ENCODE peak calls at places on chromosomes 7 and 10, in eight cellular contexts. D is ovary, P is transverse colon, B is GM12878, Z is A549, H is tibial nerve, E is H1, X is suprapubic skin. C is an unnamed sample.

GRCh38 chr7:43480581-43480980 is 102.3 kb upstream of the STK17A start:
- DNase-seq in D (no peak), P (no peak), Z (no peak), E (no peak), H (no peak), X (no peak), B (no peak), C (no peak)

GRCh38 chr10:80589726-80590373 is 52.1 kb downstream of the SH2D4B start:
- DNase-seq in D (no peak), P (no peak), B (peak; percentile 67), Z (no peak), E (no peak), X (peak; percentile 11), H (no peak), C (no peak)

GRCh38 chr7:133502498-133502897 is 249.6 kb downstream of the EXOC4 start:
- DNase-seq in E (no peak), P (no peak), H (no peak), X (no peak), B (no peak), D (no peak), Z (no peak), C (no peak)

GRCh38 chr7:3464900-3465622 is 164.0 kb downstream of the SDK1 start:
- DNase-seq in E (no peak), H (no peak), P (no peak), D (no peak), X (no peak), Z (no peak), B (no peak), C (no peak)

GRCh38 chr7:618539-619355 is 99.1 kb upstream of the PDGFA start:
- DNase-seq in B (no peak), Z (no peak), H (no peak), E (no peak), P (peak; percentile 72), X (no peak), D (no peak), C (peak; percentile 71)

GRCh38 chr7:115679976-115680375 is 350.6 kb downstream of the TFEC start:
- DNase-seq in E (no peak), Z (peak; percentile 59), H (no peak), X (no peak), P (peak; percentile 10), B (peak; percentile 5), D (no peak), C (no peak)

GRCh38 chr10:133325761-133326463 is 10.8 kb downstream of the CALY start:
- DNase-seq in B (no peak), X (no peak), H (no peak), P (no peak), E (peak; percentile 65), Z (no peak), D (no peak), C (no peak)

GRCh38 chr7:42144253-42145002 is 92.6 kb downstream of the GLI3 start:
- DNase-seq in Z (no peak), X (no peak), P (no peak), B (no peak), D (no peak), H (no peak), E (peak; percentile 33), C (no peak)

GRCh38 chr7:73827568-73828106 is 3.2 kb upstream of the CLDN4 start:
- DNase-seq in P (peak; percentile 91), Z (peak; percentile 69), X (no peak), D (no peak), E (peak; percentile 60), B (no peak), H (no peak), C (peak; percentile 89)

GRCh38 chr10:131553121-131553520 is 241.6 kb upstream of the TCERG1L start:
- DNase-seq in E (no peak), Z (no peak), D (no peak), B (no peak), H (no peak), X (no peak), P (no peak), C (no peak)

GRCh38 chr7:141737118-141737835 is 881 bp upstream of the SSBP1 start:
- DNase-seq in P (peak; percentile 44), X (no peak), Z (peak; percentile 33), D (no peak), H (no peak), B (no peak), E (no peak), C (peak; percentile 30)

GRCh38 chr7:111682576-111683372 is 120.5 kb upstream of the IMMP2L start:
- DNase-seq in P (no peak), D (no peak), X (no peak), B (no peak), H (no peak), Z (no peak), E (no peak), C (no peak)

GRCh38 chr7:129569811-129570215 is 41.7 kb upstream of the NRF1 start:
- DNase-seq in D (no peak), E (no peak), Z (peak; percentile 87), X (no peak), P (peak; percentile 55), B (no peak), H (no peak), C (peak; percentile 30)

GRCh38 chr10:46544989-46545791 is 11.3 kb downstream of the GPRIN2 start:
- DNase-seq in H (peak; percentile 10), Z (peak; percentile 86), D (peak; percentile 12), P (peak; percentile 18), X (peak; percentile 77), E (no peak), B (no peak), C (peak; percentile 26)

GRCh38 chr10:114937962-114938817 is at the start of gene TRUB1:
- DNase-seq in D (peak; percentile 95), X (peak; percentile 91), H (peak; percentile 86), Z (peak; percentile 96), P (peak; percentile 95), B (peak; percentile 76), E (peak; percentile 86), C (peak; percentile 95)

GRCh38 chr7:30309842-30310435 is 25.5 kb downstream of the ZNRF2 start:
- DNase-seq in Z (no peak), B (no peak), E (no peak), H (no peak), D (no peak), P (no peak), X (no peak), C (no peak)

GRCh38 chr7:19113855-19114590 is 3.4 kb downstream of the TWIST1 start:
- DNase-seq in B (no peak), P (no peak), H (no peak), E (no peak), Z (no peak), D (no peak), X (no peak), C (no peak)

GRCh38 chr7:106704000-106704840 is 43.3 kb upstream of the CCDC71L start:
- DNase-seq in X (no peak), H (no peak), P (no peak), Z (no peak), D (no peak), B (no peak), E (no peak), C (no peak)

GRCh38 chr7:93890464-93891068 is at the start of gene TFPI2:
- DNase-seq in B (no peak), Z (peak; percentile 94), X (no peak), P (peak; percentile 14), E (peak; percentile 74), H (no peak), D (peak; percentile 76), C (no peak)

GRCh38 chr10:89428873-89429272 is 14.5 kb downstream of the IFIT5 start:
- DNase-seq in P (no peak), X (no peak), E (no peak), B (no peak), H (no peak), D (no peak), Z (no peak), C (no peak)

GRCh38 chr10:89427629-89428028 is 13.3 kb downstream of the IFIT5 start:
- DNase-seq in B (no peak), Z (no peak), D (no peak), H (no peak), X (no peak), P (no peak), E (no peak), C (no peak)

GRCh38 chr10:89425000-89425399 is 10.6 kb downstream of the IFIT5 start:
- DNase-seq in X (no peak), Z (no peak), H (no peak), P (no peak), E (no peak), B (no peak), D (no peak), C (no peak)

GRCh38 chr10:89421018-89421476 is 6.7 kb downstream of the IFIT5 start:
- DNase-seq in Z (no peak), X (no peak), P (no peak), B (no peak), E (no peak), D (no peak), H (no peak), C (no peak)

GRCh38 chr10:89426230-89426868 is 12.0 kb downstream of the IFIT5 start:
- DNase-seq in P (no peak), D (peak; percentile 38), E (no peak), B (no peak), X (no peak), H (no peak), Z (peak; percentile 57), C (no peak)
- TF ChIP-seq EP300 in P (no peak), D (no peak), E (no peak), B (no peak), X (no peak), H (peak; percentile 26), Z (no peak), C (no peak)

DNA sequence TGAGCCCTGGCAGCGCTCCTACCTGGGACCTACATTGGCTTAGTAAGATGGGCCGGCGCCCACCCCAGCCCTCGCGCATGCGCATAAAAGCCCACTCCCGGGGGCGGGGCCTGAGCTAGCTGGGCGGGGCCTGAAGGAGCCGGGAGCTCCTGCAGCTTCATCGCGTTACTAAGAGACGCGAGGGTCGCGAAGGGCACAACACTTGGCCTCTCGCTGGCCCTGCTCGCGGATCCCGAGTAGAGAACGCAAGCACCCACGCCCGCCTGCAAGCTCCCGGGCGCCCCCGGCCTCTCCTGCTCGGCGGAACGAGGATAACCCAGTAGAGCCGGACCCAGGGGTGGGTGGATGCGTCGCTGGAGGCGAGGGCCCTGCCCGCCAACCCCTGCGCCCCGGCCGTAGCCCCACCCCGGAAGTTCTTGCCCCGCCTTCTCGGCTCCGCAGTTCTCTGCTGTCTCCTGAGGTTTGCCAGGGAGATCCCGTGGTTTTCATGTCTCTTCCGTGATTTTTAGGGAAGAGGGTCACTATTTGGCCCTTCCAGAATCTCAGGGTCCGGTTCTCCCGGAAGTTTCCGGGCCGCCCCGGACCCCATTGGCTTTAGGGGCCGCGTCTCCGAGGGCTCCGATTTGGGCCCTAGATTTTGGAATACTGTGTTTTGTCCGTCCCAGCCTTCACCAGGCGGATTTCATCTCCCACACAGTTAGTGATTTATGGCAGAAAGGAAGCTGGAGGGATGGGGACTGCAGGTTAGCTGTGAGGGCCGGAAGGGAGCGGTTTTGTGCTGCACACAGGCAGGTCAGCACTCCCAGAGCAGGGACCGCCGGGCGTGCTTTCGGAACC is at the start of gene MEIG1:
- DNase-seq in Z (peak; percentile 96), D (peak; percentile 94), P (peak; percentile 94), X (peak; percentile 96), E (peak; percentile 100), H (peak; percentile 82), B (peak; percentile 60), C (peak; percentile 93)
- TF ChIP-seq EP300 in Z (no peak), D (no peak), P (no peak), X (no peak), E (no peak), H (peak; percentile 77), B (no peak), C (no peak)

GRCh38 chr7:36726806-36727503 is 2.7 kb upstream of the AOAH start:
- DNase-seq in D (no peak), P (no peak), E (no peak), X (no peak), B (no peak), H (no peak), Z (no peak), C (no peak)
- TF ChIP-seq EP300 in D (no peak), P (no peak), E (no peak), X (no peak), B (no peak), H (no peak), Z (no peak), C (no peak)

GRCh38 chr10:25278180-25278579 is 103.4 kb downstream of the GPR158 start:
- DNase-seq in B (no peak), Z (no peak), E (no peak), H (no peak), X (no peak), D (no peak), P (no peak), C (no peak)
- TF ChIP-seq EP300 in B (no peak), Z (no peak), E (no peak), H (no peak), X (no peak), D (no peak), P (no peak), C (no peak)